ENCODE peak calls at places on chromosomes 6 and 20, in eight cellular contexts. Z is cardiac muscle cell; N is H1; O is A673; V is ovary; F is colonic mucosa; G is CD8-positive, alpha-beta memory T cell; R is Peyer's patch. X is an unnamed sample. For H3K4me1, the result is how much of the 10 kb centered on the place peaks cover.

GRCh38 chr6:11276228-11276627 is 43.8 kb upstream of the NEDD9 start:
- DNase-seq in O (no peak), F (peak), G (no peak), R (no peak), V (no peak), Z (no peak), N (no peak), X (no peak)

GRCh38 chr6:15309611-15310283 is 63.9 kb downstream of the JARID2 start:
- DNase-seq in N (no peak), V (no peak), G (no peak), Z (no peak), R (no peak), O (no peak), F (no peak), X (no peak)

GRCh38 chr6:154246723-154247118 is 109.9 kb downstream of the IPCEF1 start:
- DNase-seq in O (no peak), F (no peak), G (no peak), R (no peak), N (no peak), Z (no peak), V (no peak), X (no peak)

GRCh38 chr6:36353411-36353915 is 16.8 kb upstream of the BNIP5 start:
- DNase-seq in V (no peak), N (no peak), Z (peak), G (no peak), O (peak), R (no peak), F (no peak), X (no peak)

GRCh38 chr20:33393609-33394008 is 7.7 kb downstream of the CDK5RAP1 start:
- DNase-seq in V (no peak), G (no peak), R (no peak), O (peak), Z (no peak), N (no peak), F (no peak), X (no peak)

GRCh38 chr20:39986231-39986904 is 702.7 kb downstream of the MAFB start:
- DNase-seq in O (peak), G (no peak), Z (peak), N (peak), V (peak), R (no peak), F (peak), X (peak)

GRCh38 chr6:127515794-127516675 is 3.1 kb downstream of the MTCL3 start:
- DNase-seq in G (peak), N (peak), F (peak), V (peak), Z (peak), O (peak), R (peak), X (peak)

GRCh38 chr6:93398723-93399122 is 20.6 kb downstream of the EPHA7 start:
- DNase-seq in F (no peak), O (no peak), R (no peak), N (no peak), V (no peak), G (no peak), Z (no peak), X (no peak)

GRCh38 chr20:61668064-61668463 is 397.6 kb downstream of the TAF4 start:
- DNase-seq in Z (no peak), O (no peak), N (no peak), G (no peak), F (no peak), R (no peak), V (no peak), X (no peak)

GRCh38 chr6:36700812-36701211 is 3.2 kb downstream of the RAB44 start:
- DNase-seq in V (no peak), G (no peak), O (no peak), Z (no peak), R (no peak), N (no peak), F (no peak), X (no peak)

GRCh38 chr20:10263385-10264165 is 44.9 kb downstream of the SNAP25 start:
- DNase-seq in G (no peak), N (no peak), Z (peak), V (no peak), O (no peak), R (no peak), F (no peak), X (no peak)

GRCh38 chr6:106446983-106447382 is 86.5 kb downstream of the CRYBG1 start:
- DNase-seq in O (no peak), N (no peak), G (no peak), V (no peak), Z (no peak), R (no peak), F (no peak), X (no peak)

GRCh38 chr20:59864726-59865125 is 68.7 kb downstream of the SYCP2 start:
- DNase-seq in Z (no peak), V (no peak), N (no peak), F (no peak), G (no peak), R (no peak), O (no peak), X (no peak)

GRCh38 chr6:153962548-153962947 is 76.5 kb upstream of the OPRM1 start:
- DNase-seq in V (no peak), O (no peak), N (no peak), G (no peak), R (no peak), F (no peak), Z (no peak), X (no peak)

GRCh38 chr20:38321959-38322598 is 18.1 kb downstream of the BPI start:
- DNase-seq in O (peak), N (no peak), V (peak), R (no peak), F (no peak), Z (peak), G (no peak), X (peak)

GRCh38 chr20:58550661-58551060 is 35.5 kb upstream of the APCDD1L start:
- DNase-seq in N (no peak), G (no peak), R (no peak), O (no peak), V (no peak), F (peak), Z (peak), X (no peak)

GRCh38 chr20:63642518-63643247 is 10.5 kb downstream of the STMN3 start:
- DNase-seq in N (no peak), F (peak), Z (no peak), O (no peak), V (peak), G (no peak), R (no peak), X (no peak)

GRCh38 chr20:46230811-46231282 is 77.5 kb downstream of the CDH22 start:
- DNase-seq in N (no peak), G (no peak), R (no peak), V (peak), O (peak), Z (peak), F (no peak), X (no peak)

GRCh38 chr6:95545691-95546090 is 31.6 kb upstream of the MANEA start:
- DNase-seq in V (no peak), N (no peak), O (no peak), Z (no peak), R (no peak), G (no peak), F (no peak), X (no peak)
- H3K27ac ChIP-seq in V (no peak), N (no peak), O (no peak), Z (no peak), R (no peak), G (no peak), F (no peak), X (peak)

GRCh38 chr20:50484271-50484976 is 25.8 kb upstream of the PTPN1 start:
- DNase-seq in G (no peak), V (no peak), F (no peak), R (no peak), N (no peak), Z (no peak), O (no peak), X (no peak)

GRCh38 chr20:50488236-50488806 is 21.9 kb upstream of the PTPN1 start:
- DNase-seq in R (no peak), F (no peak), V (no peak), O (no peak), N (no peak), G (no peak), Z (no peak), X (no peak)

GRCh38 chr20:50491926-50492634 is 18.1 kb upstream of the PTPN1 start:
- DNase-seq in N (no peak), R (no peak), F (peak), O (peak), Z (peak), V (no peak), G (no peak), X (no peak)

GRCh38 chr20:50491168-50491567 is 19.0 kb upstream of the PTPN1 start:
- DNase-seq in F (no peak), Z (no peak), N (no peak), V (no peak), O (no peak), R (no peak), G (no peak), X (no peak)

DNA sequence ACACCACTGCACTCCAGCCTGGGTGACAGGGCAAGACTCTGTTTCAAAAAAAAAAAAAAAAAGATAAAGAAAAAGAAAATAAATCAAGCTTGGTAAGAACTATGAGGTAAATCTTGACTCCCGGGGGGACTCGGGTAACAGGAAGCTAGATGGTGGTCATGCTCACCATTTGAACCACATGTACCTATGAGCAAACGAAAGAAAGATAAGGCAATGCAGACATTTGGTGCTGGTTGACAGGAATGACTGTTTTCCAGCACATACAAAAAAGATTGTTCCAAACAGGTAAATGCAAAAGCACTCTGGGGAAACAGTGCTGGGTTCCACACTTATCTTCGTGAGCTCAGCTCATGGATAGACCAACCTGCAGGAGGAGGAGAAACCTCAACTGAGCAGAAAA is 22.8 kb upstream of the PTPN1 start:
- DNase-seq in N (no peak), O (no peak), Z (no peak), F (no peak), G (no peak), V (no peak), R (no peak), X (no peak)
- H3K4me1 ChIP-seq in N (under half), O (under half), Z (under half), F (under half), G (under half), V (under half), R (under half), X (under half)

DNA sequence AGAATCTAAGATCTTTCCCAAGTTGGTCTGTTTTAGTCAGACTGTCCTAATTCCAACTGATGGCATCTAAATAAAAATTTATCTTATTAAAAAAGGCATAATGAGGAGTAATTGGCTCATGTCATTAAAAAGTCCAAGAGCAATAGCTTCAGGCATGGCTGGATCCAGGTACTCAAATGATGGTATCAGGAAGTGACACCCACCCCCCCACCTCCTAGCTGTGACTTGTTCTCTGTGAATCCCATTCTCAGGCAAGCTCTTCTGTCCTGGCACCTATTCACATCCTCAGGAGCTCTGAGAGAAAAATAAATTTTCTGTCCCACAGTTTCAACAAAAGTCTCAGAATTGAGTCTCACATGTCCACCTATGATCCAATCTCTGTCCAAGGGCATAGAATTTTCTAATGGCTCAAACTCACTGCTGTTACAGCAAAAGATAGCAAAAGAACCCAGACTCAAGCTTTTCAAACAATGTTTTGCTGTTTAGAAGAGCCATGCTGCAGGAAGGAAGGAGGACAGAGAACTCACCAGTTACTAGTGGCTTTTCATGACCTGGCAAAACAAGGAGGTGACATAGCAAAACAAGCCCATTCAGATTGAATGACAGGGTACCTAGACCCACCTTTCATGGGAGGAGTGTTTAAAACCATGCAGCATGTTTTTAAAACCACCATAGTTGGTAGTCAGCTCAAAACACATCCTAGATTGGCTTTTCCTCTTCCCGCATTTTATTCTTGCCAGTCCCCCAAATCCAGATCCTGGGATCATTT is 496.1 kb downstream of the PREX1 start:
- DNase-seq in N (no peak), Z (no peak), O (no peak), F (no peak), G (no peak), V (no peak), R (no peak), X (no peak)
- H3K27ac ChIP-seq in N (no peak), Z (no peak), O (no peak), F (no peak), G (no peak), V (no peak), R (no peak), X (no peak)

DNA sequence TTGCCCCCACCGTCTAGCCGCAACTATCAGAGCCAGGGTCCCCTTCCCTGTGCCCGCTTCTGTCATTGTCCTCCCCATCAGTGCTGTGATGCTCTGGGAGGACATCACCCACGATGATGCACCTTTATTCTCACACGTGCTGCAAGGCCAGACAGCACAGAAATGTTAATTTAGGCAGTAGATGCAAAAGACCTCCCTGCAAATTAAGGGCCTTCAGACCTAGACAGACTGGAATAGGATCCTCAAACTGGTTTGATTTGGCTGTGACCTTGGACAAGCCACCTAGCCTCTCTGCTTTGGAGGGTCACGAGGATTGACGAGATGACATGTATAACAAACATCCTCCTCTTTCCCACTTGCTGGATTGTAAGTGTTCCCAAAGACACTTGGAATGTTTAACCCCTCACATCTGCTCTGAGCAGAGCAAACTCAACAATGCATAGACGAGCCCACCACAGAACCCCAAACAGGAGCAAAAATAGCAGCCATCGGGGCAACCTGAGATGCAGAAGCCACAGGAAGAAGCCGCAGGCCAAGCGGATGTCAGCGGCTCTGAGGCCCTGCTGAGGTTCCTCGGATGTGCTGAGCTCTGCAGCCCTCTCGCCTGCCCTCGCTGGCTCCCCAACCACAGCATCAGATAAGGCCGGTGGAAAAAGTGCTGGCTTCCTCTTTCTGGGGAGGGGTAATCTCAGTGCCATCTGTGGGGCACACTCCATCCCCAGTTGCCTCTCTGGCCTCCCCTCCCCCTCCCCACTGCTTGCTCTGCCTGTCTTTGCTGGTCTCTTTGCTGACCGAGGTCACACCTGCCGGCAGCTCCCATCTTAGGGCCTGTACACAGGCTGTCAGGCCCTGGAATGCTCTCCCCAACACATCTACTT is 35.3 kb downstream of the TOX2 start:
- DNase-seq in V (no peak), N (no peak), Z (peak), O (no peak), F (peak), G (peak), R (peak), X (no peak)
- H3K4me1 ChIP-seq in V (under half), N (under half), Z (under half), O (half or more), F (under half), G (half or more), R (under half), X (under half)

GRCh38 chr6:25303234-25303633 is 24.1 kb downstream of the CARMIL1 start:
- DNase-seq in F (peak), G (no peak), O (no peak), V (no peak), R (no peak), Z (no peak), N (no peak), X (no peak)
- H3K27ac ChIP-seq in F (peak), G (no peak), O (no peak), V (no peak), R (no peak), Z (peak), N (no peak), X (peak)

GRCh38 chr6:97535800-97536199 is 252.8 kb upstream of the MMS22L start:
- DNase-seq in N (no peak), Z (no peak), O (no peak), V (no peak), R (no peak), G (no peak), F (no peak), X (no peak)
- H3K4me1 ChIP-seq in N (under half), Z (under half), O (under half), V (under half), R (under half), G (under half), F (under half), X (under half)